ENCODE peak calls at places on chromosome 17, in eight cellular contexts. One of them, this sample, is unnamed.
A peak's percentile ranks its signal among the peaks of the same experiment; 100 is the strongest.

GRCh38 chr17:45221081-45221996 is at the start of gene FMNL1:
- DNase-seq in activated CD4-positive, alpha-beta T cell treated with anti-CD3 and anti-CD28 coated beads for 48 hours: peak; percentile 62
- DNase-seq in T-helper 1 cell: peak; percentile 50
- DNase-seq in HL-60: peak; percentile 82
- DNase-seq in AML-193: peak; percentile 76
- DNase-seq in NCI-H2107: no peak
- DNase-seq in ACHN: peak; percentile 39
- DNase-seq in 8988T: peak; percentile 61
- DNase-seq in this sample: peak; percentile 75

GRCh38 chr17:43720311-43721060 is 38.1 kb downstream of the SOST start:
- DNase-seq in activated CD4-positive, alpha-beta T cell treated with anti-CD3 and anti-CD28 coated beads for 48 hours: peak; percentile 84
- DNase-seq in T-helper 1 cell: peak; percentile 48
- DNase-seq in HL-60: peak; percentile 53
- DNase-seq in AML-193: no peak
- DNase-seq in NCI-H2107: no peak
- DNase-seq in ACHN: peak; percentile 76
- DNase-seq in 8988T: peak; percentile 63
- DNase-seq in this sample: no peak

GRCh38 chr17:6753006-6753445 is 2.8 kb upstream of the XAF1 start:
- DNase-seq in activated CD4-positive, alpha-beta T cell treated with anti-CD3 and anti-CD28 coated beads for 48 hours: peak; percentile 60
- DNase-seq in T-helper 1 cell: no peak
- DNase-seq in HL-60: peak; percentile 17
- DNase-seq in AML-193: peak; percentile 37
- DNase-seq in NCI-H2107: no peak
- DNase-seq in ACHN: no peak
- DNase-seq in 8988T: no peak
- DNase-seq in this sample: peak; percentile 88

GRCh38 chr17:31398381-31399275 is 7.2 kb downstream of the RAB11FIP4 start:
- DNase-seq in activated CD4-positive, alpha-beta T cell treated with anti-CD3 and anti-CD28 coated beads for 48 hours: no peak
- DNase-seq in T-helper 1 cell: no peak
- DNase-seq in HL-60: no peak
- DNase-seq in AML-193: no peak
- DNase-seq in NCI-H2107: no peak
- DNase-seq in ACHN: no peak
- DNase-seq in 8988T: no peak
- DNase-seq in this sample: no peak

GRCh38 chr17:66025551-66025950 is 166.4 kb downstream of the CEP112 start:
- DNase-seq in activated CD4-positive, alpha-beta T cell treated with anti-CD3 and anti-CD28 coated beads for 48 hours: no peak
- DNase-seq in T-helper 1 cell: no peak
- DNase-seq in HL-60: no peak
- DNase-seq in AML-193: no peak
- DNase-seq in NCI-H2107: no peak
- DNase-seq in ACHN: no peak
- DNase-seq in 8988T: no peak
- DNase-seq in this sample: no peak

GRCh38 chr17:1562178-1562643 is 381 bp downstream of the PITPNA start:
- DNase-seq in activated CD4-positive, alpha-beta T cell treated with anti-CD3 and anti-CD28 coated beads for 48 hours: no peak
- DNase-seq in T-helper 1 cell: no peak
- DNase-seq in HL-60: no peak
- DNase-seq in AML-193: no peak
- DNase-seq in NCI-H2107: no peak
- DNase-seq in ACHN: peak; percentile 53
- DNase-seq in 8988T: peak; percentile 49
- DNase-seq in this sample: no peak

GRCh38 chr17:59167571-59168001 is 12.0 kb downstream of the PRR11 start:
- DNase-seq in activated CD4-positive, alpha-beta T cell treated with anti-CD3 and anti-CD28 coated beads for 48 hours: no peak
- DNase-seq in T-helper 1 cell: no peak
- DNase-seq in HL-60: no peak
- DNase-seq in AML-193: no peak
- DNase-seq in NCI-H2107: no peak
- DNase-seq in ACHN: no peak
- DNase-seq in 8988T: no peak
- DNase-seq in this sample: no peak

GRCh38 chr17:75238684-75239191 is 22.7 kb downstream of the GGA3 start:
- DNase-seq in activated CD4-positive, alpha-beta T cell treated with anti-CD3 and anti-CD28 coated beads for 48 hours: peak; percentile 73
- DNase-seq in T-helper 1 cell: peak; percentile 38
- DNase-seq in HL-60: peak; percentile 73
- DNase-seq in AML-193: peak; percentile 82
- DNase-seq in NCI-H2107: peak; percentile 10
- DNase-seq in ACHN: peak; percentile 73
- DNase-seq in 8988T: peak; percentile 69
- DNase-seq in this sample: peak; percentile 63

GRCh38 chr17:31522284-31522931 is 130.9 kb downstream of the RAB11FIP4 start:
- DNase-seq in activated CD4-positive, alpha-beta T cell treated with anti-CD3 and anti-CD28 coated beads for 48 hours: no peak
- DNase-seq in T-helper 1 cell: no peak
- DNase-seq in HL-60: no peak
- DNase-seq in AML-193: no peak
- DNase-seq in NCI-H2107: no peak
- DNase-seq in ACHN: no peak
- DNase-seq in 8988T: no peak
- DNase-seq in this sample: no peak

GRCh38 chr17:3935140-3935542 is 18.9 kb upstream of the P2RX1 start:
- DNase-seq in activated CD4-positive, alpha-beta T cell treated with anti-CD3 and anti-CD28 coated beads for 48 hours: peak; percentile 52
- DNase-seq in T-helper 1 cell: no peak
- DNase-seq in HL-60: peak; percentile 35
- DNase-seq in AML-193: no peak
- DNase-seq in NCI-H2107: peak; percentile 32
- DNase-seq in ACHN: peak; percentile 57
- DNase-seq in 8988T: peak; percentile 88
- DNase-seq in this sample: peak; percentile 80

GRCh38 chr17:279776-280175 is 72.8 kb downstream of the RPH3AL start:
- DNase-seq in activated CD4-positive, alpha-beta T cell treated with anti-CD3 and anti-CD28 coated beads for 48 hours: no peak
- DNase-seq in T-helper 1 cell: no peak
- DNase-seq in HL-60: no peak
- DNase-seq in AML-193: no peak
- DNase-seq in NCI-H2107: no peak
- DNase-seq in ACHN: no peak
- DNase-seq in 8988T: no peak
- DNase-seq in this sample: no peak

GRCh38 chr17:70405492-70406220 is 236.3 kb downstream of the KCNJ2 start:
- DNase-seq in activated CD4-positive, alpha-beta T cell treated with anti-CD3 and anti-CD28 coated beads for 48 hours: no peak
- DNase-seq in T-helper 1 cell: no peak
- DNase-seq in HL-60: peak; percentile 71
- DNase-seq in AML-193: peak; percentile 65
- DNase-seq in NCI-H2107: no peak
- DNase-seq in ACHN: peak; percentile 98
- DNase-seq in 8988T: no peak
- DNase-seq in this sample: no peak

GRCh38 chr17:17778308-17779014 is 58.3 kb downstream of the SREBF1 start:
- DNase-seq in activated CD4-positive, alpha-beta T cell treated with anti-CD3 and anti-CD28 coated beads for 48 hours: no peak
- DNase-seq in T-helper 1 cell: no peak
- DNase-seq in HL-60: no peak
- DNase-seq in AML-193: no peak
- DNase-seq in NCI-H2107: no peak
- DNase-seq in ACHN: no peak
- DNase-seq in 8988T: no peak
- DNase-seq in this sample: no peak

GRCh38 chr17:33523577-33523981 is 230.5 kb upstream of the ASIC2 start:
- DNase-seq in activated CD4-positive, alpha-beta T cell treated with anti-CD3 and anti-CD28 coated beads for 48 hours: no peak
- DNase-seq in T-helper 1 cell: no peak
- DNase-seq in HL-60: peak; percentile 29
- DNase-seq in AML-193: no peak
- DNase-seq in NCI-H2107: no peak
- DNase-seq in ACHN: no peak
- DNase-seq in 8988T: no peak
- DNase-seq in this sample: no peak

GRCh38 chr17:66542183-66542966 is 240.0 kb downstream of the PRKCA start:
- DNase-seq in activated CD4-positive, alpha-beta T cell treated with anti-CD3 and anti-CD28 coated beads for 48 hours: no peak
- DNase-seq in T-helper 1 cell: no peak
- DNase-seq in HL-60: no peak
- DNase-seq in AML-193: peak; percentile 65
- DNase-seq in NCI-H2107: no peak
- DNase-seq in ACHN: peak; percentile 74
- DNase-seq in 8988T: no peak
- DNase-seq in this sample: peak; percentile 64

GRCh38 chr17:41527076-41528023 is 758 bp downstream of the KRT19 start:
- DNase-seq in activated CD4-positive, alpha-beta T cell treated with anti-CD3 and anti-CD28 coated beads for 48 hours: no peak
- DNase-seq in T-helper 1 cell: no peak
- DNase-seq in HL-60: no peak
- DNase-seq in AML-193: no peak
- DNase-seq in NCI-H2107: no peak
- DNase-seq in ACHN: peak; percentile 58
- DNase-seq in 8988T: no peak
- DNase-seq in this sample: no peak

GRCh38 chr17:57949649-57950048 is 5.6 kb downstream of the CUEDC1 start:
- DNase-seq in activated CD4-positive, alpha-beta T cell treated with anti-CD3 and anti-CD28 coated beads for 48 hours: no peak
- DNase-seq in T-helper 1 cell: no peak
- DNase-seq in HL-60: peak; percentile 48
- DNase-seq in AML-193: peak; percentile 11
- DNase-seq in NCI-H2107: no peak
- DNase-seq in ACHN: no peak
- DNase-seq in 8988T: no peak
- DNase-seq in this sample: no peak

GRCh38 chr17:58332720-58333395 is 4.3 kb upstream of the TSPOAP1 start:
- DNase-seq in activated CD4-positive, alpha-beta T cell treated with anti-CD3 and anti-CD28 coated beads for 48 hours: peak; percentile 86
- DNase-seq in T-helper 1 cell: no peak
- DNase-seq in HL-60: peak; percentile 91
- DNase-seq in AML-193: peak; percentile 66
- DNase-seq in NCI-H2107: no peak
- DNase-seq in ACHN: no peak
- DNase-seq in 8988T: peak; percentile 1
- DNase-seq in this sample: peak; percentile 73

GRCh38 chr17:44197980-44198720 is 1.5 kb downstream of the ATXN7L3 start:
- DNase-seq in activated CD4-positive, alpha-beta T cell treated with anti-CD3 and anti-CD28 coated beads for 48 hours: peak; percentile 50
- DNase-seq in T-helper 1 cell: no peak
- DNase-seq in HL-60: peak; percentile 92
- DNase-seq in AML-193: peak; percentile 93
- DNase-seq in NCI-H2107: no peak
- DNase-seq in ACHN: peak; percentile 49
- DNase-seq in 8988T: no peak
- DNase-seq in this sample: peak; percentile 73

GRCh38 chr17:15351925-15352324 is 10.5 kb upstream of the TEKT3 start:
- DNase-seq in activated CD4-positive, alpha-beta T cell treated with anti-CD3 and anti-CD28 coated beads for 48 hours: no peak
- DNase-seq in T-helper 1 cell: no peak
- DNase-seq in HL-60: no peak
- DNase-seq in AML-193: no peak
- DNase-seq in NCI-H2107: no peak
- DNase-seq in ACHN: no peak
- DNase-seq in 8988T: no peak
- DNase-seq in this sample: no peak

GRCh38 chr17:57721967-57722703 is 23.0 kb downstream of the CCDC182 start:
- DNase-seq in activated CD4-positive, alpha-beta T cell treated with anti-CD3 and anti-CD28 coated beads for 48 hours: no peak
- DNase-seq in T-helper 1 cell: no peak
- DNase-seq in HL-60: no peak
- DNase-seq in AML-193: no peak
- DNase-seq in NCI-H2107: no peak
- DNase-seq in ACHN: no peak
- DNase-seq in 8988T: no peak
- DNase-seq in this sample: no peak

GRCh38 chr17:43877451-43878155 is 29.7 kb downstream of the MPP2 start:
- DNase-seq in activated CD4-positive, alpha-beta T cell treated with anti-CD3 and anti-CD28 coated beads for 48 hours: no peak
- DNase-seq in T-helper 1 cell: no peak
- DNase-seq in HL-60: no peak
- DNase-seq in AML-193: no peak
- DNase-seq in NCI-H2107: no peak
- DNase-seq in ACHN: no peak
- DNase-seq in 8988T: no peak
- DNase-seq in this sample: no peak

GRCh38 chr17:64938925-64939474 is 19.7 kb upstream of the LRRC37A3 start:
- DNase-seq in activated CD4-positive, alpha-beta T cell treated with anti-CD3 and anti-CD28 coated beads for 48 hours: peak; percentile 71
- DNase-seq in T-helper 1 cell: no peak
- DNase-seq in HL-60: peak; percentile 54
- DNase-seq in AML-193: peak; percentile 43
- DNase-seq in NCI-H2107: no peak
- DNase-seq in ACHN: peak; percentile 39
- DNase-seq in 8988T: peak; percentile 37
- DNase-seq in this sample: peak; percentile 62

GRCh38 chr17:21299981-21300600 is 15.6 kb downstream of the MAP2K3 start:
- DNase-seq in activated CD4-positive, alpha-beta T cell treated with anti-CD3 and anti-CD28 coated beads for 48 hours: no peak
- DNase-seq in T-helper 1 cell: no peak
- DNase-seq in HL-60: no peak
- DNase-seq in AML-193: no peak
- DNase-seq in NCI-H2107: no peak
- DNase-seq in ACHN: no peak
- DNase-seq in 8988T: no peak
- DNase-seq in this sample: no peak

GRCh38 chr17:72299092-72299491 is 178.3 kb downstream of the SOX9 start:
- DNase-seq in activated CD4-positive, alpha-beta T cell treated with anti-CD3 and anti-CD28 coated beads for 48 hours: no peak
- DNase-seq in T-helper 1 cell: no peak
- DNase-seq in HL-60: no peak
- DNase-seq in AML-193: no peak
- DNase-seq in NCI-H2107: no peak
- DNase-seq in ACHN: no peak
- DNase-seq in 8988T: no peak
- DNase-seq in this sample: no peak

This sample was measured in KBM-7.